ENCODE peak calls at places on chromosomes 11 and 22, in four cellular contexts. One of them, this sample, is unnamed. For H3K36me3 and H3K9me3, the result is how much of the 10 kb centered on the place peaks cover.

GRCh38 chr11:112453601-112454577 is 193.2 kb upstream of the PLET1 start:
- DNase-seq in PC-9: no peak
- DNase-seq in hepatocyte: peak
- DNase-seq in astrocyte: no peak
- DNase-seq in this sample: peak

GRCh38 chr11:126635511-126635910 is 280.0 kb downstream of the ST3GAL4 start:
- DNase-seq in PC-9: no peak
- DNase-seq in hepatocyte: no peak
- DNase-seq in astrocyte: no peak
- DNase-seq in this sample: no peak

GRCh38 chr11:1924646-1925372 is 5.3 kb downstream of the TNNT3 start:
- DNase-seq in hepatocyte: peak
- DNase-seq in astrocyte: no peak
- DNase-seq in PC-9: no peak
- DNase-seq in this sample: no peak

GRCh38 chr22:30926706-30927105 is 41.9 kb downstream of the MORC2 start:
- DNase-seq in astrocyte: no peak
- DNase-seq in PC-9: no peak
- DNase-seq in hepatocyte: no peak
- DNase-seq in this sample: no peak

GRCh38 chr22:28822930-28823481 is 22.6 kb upstream of the XBP1 start:
- DNase-seq in hepatocyte: peak
- DNase-seq in PC-9: peak
- DNase-seq in astrocyte: no peak
- DNase-seq in this sample: no peak

GRCh38 chr11:69903206-69903605 is 84.0 kb upstream of the FGF3 start:
- DNase-seq in astrocyte: no peak
- DNase-seq in hepatocyte: no peak
- DNase-seq in PC-9: no peak
- DNase-seq in this sample: no peak

GRCh38 chr11:116219171-116219635 is 553.6 kb downstream of the BUD13 start:
- DNase-seq in PC-9: no peak
- DNase-seq in astrocyte: peak
- DNase-seq in hepatocyte: peak
- DNase-seq in this sample: peak

GRCh38 chr11:100752371-100753073 is 65.4 kb downstream of the ARHGAP42 start:
- DNase-seq in astrocyte: no peak
- DNase-seq in hepatocyte: no peak
- DNase-seq in PC-9: peak
- DNase-seq in this sample: peak

GRCh38 chr11:65043881-65044501 is 3.0 kb downstream of the SAC3D1 start:
- DNase-seq in PC-9: peak
- DNase-seq in astrocyte: peak
- DNase-seq in hepatocyte: no peak
- DNase-seq in this sample: no peak

GRCh38 chr11:72920001-72920400 is 105.8 kb downstream of the ATG16L2 start:
- DNase-seq in hepatocyte: no peak
- DNase-seq in astrocyte: no peak
- DNase-seq in PC-9: no peak
- DNase-seq in this sample: no peak

GRCh38 chr11:117822031-117822521 is 2.5 kb downstream of the FXYD2 start:
- DNase-seq in PC-9: no peak
- DNase-seq in astrocyte: no peak
- DNase-seq in hepatocyte: peak
- DNase-seq in this sample: peak

GRCh38 chr22:38755155-38755910 is 465 bp downstream of the SUN2 start:
- DNase-seq in PC-9: peak
- DNase-seq in astrocyte: peak
- DNase-seq in hepatocyte: peak
- DNase-seq in this sample: peak

GRCh38 chr22:36940676-36941075 is 27.2 kb downstream of the CSF2RB start:
- DNase-seq in astrocyte: no peak
- DNase-seq in PC-9: no peak
- DNase-seq in hepatocyte: no peak
- DNase-seq in this sample: no peak

GRCh38 chr11:1988667-1989317 is 8.8 kb downstream of the H19 start:
- DNase-seq in astrocyte: no peak
- DNase-seq in hepatocyte: peak
- DNase-seq in PC-9: peak
- DNase-seq in this sample: peak

GRCh38 chr22:44933829-44934735 is 75.7 kb downstream of the PHF21B start:
- DNase-seq in astrocyte: no peak
- DNase-seq in PC-9: no peak
- DNase-seq in hepatocyte: no peak
- DNase-seq in this sample: no peak

GRCh38 chr22:28052818-28053217 is 133.8 kb upstream of the PITPNB start:
- DNase-seq in PC-9: no peak
- DNase-seq in astrocyte: no peak
- DNase-seq in hepatocyte: no peak
- DNase-seq in this sample: no peak

GRCh38 chr11:57815476-57815875 is 53.9 kb downstream of the CTNND1 start:
- DNase-seq in PC-9: no peak
- DNase-seq in astrocyte: no peak
- DNase-seq in hepatocyte: no peak
- DNase-seq in this sample: no peak

GRCh38 chr11:1234771-1235614 is 12.1 kb downstream of the MUC5B start:
- DNase-seq in astrocyte: no peak
- DNase-seq in PC-9: no peak
- DNase-seq in hepatocyte: no peak
- DNase-seq in this sample: peak

GRCh38 chr11:69968407-69969347 is 109.4 kb upstream of the ANO1 start:
- DNase-seq in PC-9: no peak
- DNase-seq in hepatocyte: no peak
- DNase-seq in astrocyte: no peak
- DNase-seq in this sample: no peak

GRCh38 chr22:17083811-17084540 is 824 bp upstream of the IL17RA start:
- DNase-seq in PC-9: no peak
- DNase-seq in astrocyte: no peak
- DNase-seq in hepatocyte: no peak
- DNase-seq in this sample: no peak

GRCh38 chr22:17084554-17085276 is at the start of gene IL17RA:
- DNase-seq in PC-9: peak
- DNase-seq in hepatocyte: peak
- DNase-seq in astrocyte: peak
- DNase-seq in this sample: peak

GRCh38 chr22:17086301-17086700 is 1.5 kb downstream of the IL17RA start:
- DNase-seq in hepatocyte: no peak
- DNase-seq in PC-9: no peak
- DNase-seq in astrocyte: no peak
- DNase-seq in this sample: no peak

GRCh38 chr22:17085277-17086091 is 684 bp downstream of the IL17RA start:
- DNase-seq in astrocyte: no peak
- DNase-seq in hepatocyte: peak
- DNase-seq in PC-9: no peak
- DNase-seq in this sample: no peak

GRCh38 chr22:17083255-17083654 is 1.5 kb upstream of the IL17RA start:
- DNase-seq in hepatocyte: no peak
- DNase-seq in astrocyte: no peak
- DNase-seq in PC-9: no peak
- DNase-seq in this sample: no peak
- H3K36me3 ChIP-seq in hepatocyte: under half
- H3K36me3 ChIP-seq in astrocyte: under half
- H3K36me3 ChIP-seq in PC-9: under half
- H3K36me3 ChIP-seq in this sample: under half

DNA sequence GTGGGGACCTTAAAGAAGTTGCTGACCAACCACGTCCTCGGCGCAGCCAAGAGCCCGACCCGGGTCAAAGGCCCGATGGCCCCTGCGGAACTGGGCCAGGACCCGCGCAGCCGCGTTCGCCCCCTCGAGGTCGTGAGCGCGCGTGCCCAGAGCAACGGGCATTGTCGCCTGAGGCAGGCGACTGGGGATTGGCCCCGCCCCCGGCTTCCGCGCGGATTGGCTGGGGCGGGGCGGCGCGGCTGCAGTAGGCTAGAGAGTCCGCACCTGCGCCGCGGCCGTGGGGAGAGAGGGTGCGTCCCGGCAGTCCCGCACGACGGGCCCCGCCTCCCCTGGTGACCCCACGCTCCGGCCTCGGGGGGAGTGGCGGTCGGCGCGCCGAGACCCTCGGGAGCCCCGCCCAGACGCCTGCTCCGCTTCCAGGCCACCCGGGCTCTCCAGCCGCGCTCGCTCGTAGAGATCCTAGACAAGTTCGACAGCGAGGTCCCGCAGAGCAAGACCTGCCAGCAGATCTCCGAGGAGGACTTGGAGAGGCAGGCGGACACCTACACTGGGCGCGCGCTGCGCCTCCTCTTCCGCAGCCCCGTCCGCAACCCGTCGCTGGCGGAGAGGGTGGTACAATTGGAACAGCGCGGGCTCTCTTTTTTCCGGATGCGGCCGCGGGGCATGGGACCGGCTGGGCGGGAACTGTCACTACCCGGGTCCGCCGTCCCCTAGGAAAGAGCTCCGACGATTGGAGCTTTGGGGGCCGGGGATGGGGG is 8.3 kb upstream of the PPIL2 start:
- DNase-seq in PC-9: peak
- DNase-seq in astrocyte: no peak
- DNase-seq in hepatocyte: peak
- DNase-seq in this sample: peak
- H3K4me3 ChIP-seq in PC-9: peak
- H3K4me3 ChIP-seq in astrocyte: peak
- H3K4me3 ChIP-seq in hepatocyte: peak
- H3K4me3 ChIP-seq in this sample: peak

DNA sequence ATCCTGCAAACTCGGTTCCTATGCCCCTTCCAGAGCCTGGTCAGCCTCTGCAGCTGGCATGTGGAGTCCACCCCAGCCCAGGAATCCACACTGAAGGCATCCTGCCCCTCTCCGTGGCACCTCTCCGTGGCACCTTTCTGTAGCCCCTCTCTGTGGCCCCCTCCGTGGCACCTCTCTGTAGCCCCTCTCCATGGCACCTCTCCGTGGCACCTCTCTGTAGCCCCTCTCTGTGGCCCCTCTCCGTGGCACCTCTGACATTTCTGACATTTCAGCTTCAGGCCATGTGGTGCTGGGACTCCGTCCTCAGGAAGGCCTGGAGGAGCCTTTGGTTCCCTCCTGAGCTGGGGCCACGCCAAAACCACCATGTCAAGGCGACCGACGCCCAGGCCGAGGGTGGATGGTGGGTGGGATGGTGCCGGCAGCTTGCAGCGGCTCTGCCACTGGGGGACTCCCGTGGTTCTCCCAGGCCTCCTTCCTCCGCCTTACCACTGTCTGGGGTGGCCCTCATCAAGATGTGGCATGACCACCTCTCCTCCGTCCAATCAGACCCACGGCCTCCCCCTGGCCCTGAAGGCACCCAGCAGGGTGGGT is 1518.5 kb downstream of the BRD1 start:
- DNase-seq in PC-9: no peak
- DNase-seq in astrocyte: no peak
- DNase-seq in hepatocyte: no peak
- DNase-seq in this sample: no peak
- H3K9me3 ChIP-seq in PC-9: under half
- H3K9me3 ChIP-seq in astrocyte: under half
- H3K9me3 ChIP-seq in hepatocyte: under half
- H3K9me3 ChIP-seq in this sample: under half

GRCh38 chr11:77102246-77103210 is at the start of gene OMP:
- DNase-seq in PC-9: no peak
- DNase-seq in astrocyte: no peak
- DNase-seq in hepatocyte: no peak
- DNase-seq in this sample: no peak

GRCh38 chr11:77104727-77105126 is 2.1 kb downstream of the OMP start:
- DNase-seq in hepatocyte: no peak
- DNase-seq in astrocyte: peak
- DNase-seq in PC-9: no peak
- DNase-seq in this sample: no peak

GRCh38 chr11:77100166-77101042 is 2.2 kb upstream of the OMP start:
- DNase-seq in hepatocyte: no peak
- DNase-seq in astrocyte: no peak
- DNase-seq in PC-9: no peak
- DNase-seq in this sample: peak

GRCh38 chr11:77101043-77101537 is 1.6 kb upstream of the OMP start:
- DNase-seq in hepatocyte: no peak
- DNase-seq in astrocyte: no peak
- DNase-seq in PC-9: no peak
- DNase-seq in this sample: peak

GRCh38 chr11:77103319-77103718 is 679 bp downstream of the OMP start:
- DNase-seq in PC-9: no peak
- DNase-seq in astrocyte: no peak
- DNase-seq in hepatocyte: no peak
- DNase-seq in this sample: no peak
- H3K36me3 ChIP-seq in PC-9: under half
- H3K36me3 ChIP-seq in astrocyte: under half
- H3K36me3 ChIP-seq in hepatocyte: under half
- H3K36me3 ChIP-seq in this sample: under half

GRCh38 chr11:107018902-107019493 is 722 bp upstream of the GUCY1A2 start:
- DNase-seq in hepatocyte: peak
- DNase-seq in astrocyte: peak
- DNase-seq in PC-9: no peak
- DNase-seq in this sample: peak

GRCh38 chr11:107014871-107015270 is 3.4 kb downstream of the GUCY1A2 start:
- DNase-seq in astrocyte: peak
- DNase-seq in hepatocyte: no peak
- DNase-seq in PC-9: no peak
- DNase-seq in this sample: no peak

GRCh38 chr11:107017104-107017432 is 1.2 kb downstream of the GUCY1A2 start:
- DNase-seq in astrocyte: peak
- DNase-seq in PC-9: no peak
- DNase-seq in hepatocyte: no peak
- DNase-seq in this sample: no peak

GRCh38 chr11:107017433-107018227 is 646 bp downstream of the GUCY1A2 start:
- DNase-seq in astrocyte: peak
- DNase-seq in PC-9: no peak
- DNase-seq in hepatocyte: peak
- DNase-seq in this sample: peak

GRCh38 chr11:107018274-107018901 is at the start of gene GUCY1A2:
- DNase-seq in astrocyte: peak
- DNase-seq in PC-9: no peak
- DNase-seq in hepatocyte: peak
- DNase-seq in this sample: peak
- H3K4me3 ChIP-seq in astrocyte: peak
- H3K4me3 ChIP-seq in PC-9: peak
- H3K4me3 ChIP-seq in hepatocyte: peak
- H3K4me3 ChIP-seq in this sample: peak

This sample was measured in BE2C.